ENCODE peak calls at places on chromosomes 11 and 22, in eight cellular contexts. L, E, B, Z, X, O, Q and C are unnamed samples.

GRCh38 chr11:63132985-63133775 is 10.8 kb downstream of the SLC22A24 start:
- DNase-seq in L (peak; percentile 32), E (no peak), B (no peak), Z (no peak), X (no peak), O (no peak), Q (no peak), C (no peak)

GRCh38 chr11:107102692-107103463 is 84.6 kb upstream of the GUCY1A2 start:
- DNase-seq in L (no peak), E (no peak), B (no peak), Z (no peak), X (no peak), O (no peak), Q (no peak), C (no peak)

GRCh38 chr11:23425379-23425778 is 565.1 kb upstream of the CCDC179 start:
- DNase-seq in L (no peak), E (no peak), B (no peak), Z (peak; percentile 17), X (no peak), O (no peak), Q (no peak), C (peak; percentile 2)

GRCh38 chr11:57069942-57070341 is 81.2 kb downstream of the OR5AK2 start:
- DNase-seq in L (no peak), E (no peak), B (no peak), Z (no peak), X (no peak), O (no peak), Q (no peak), C (peak; percentile 35)

GRCh38 chr11:125955856-125956255 is 10.0 kb downstream of the VSIG10L2 start:
- DNase-seq in L (no peak), E (no peak), B (no peak), Z (no peak), X (no peak), O (no peak), Q (no peak), C (no peak)

GRCh38 chr11:79419120-79419519 is 21.7 kb downstream of the TENM4 start:
- DNase-seq in L (no peak), E (peak; percentile 87), B (no peak), Z (no peak), X (no peak), O (no peak), Q (no peak), C (peak; percentile 93)

GRCh38 chr11:88552377-88553029 is 215.0 kb upstream of the CTSC start:
- DNase-seq in L (peak; percentile 38), E (peak; percentile 27), B (no peak), Z (no peak), X (no peak), O (no peak), Q (peak; percentile 64), C (peak; percentile 69)

GRCh38 chr11:64842366-64842759 is 2.1 kb downstream of the CDC42BPG start:
- DNase-seq in L (no peak), E (no peak), B (no peak), Z (no peak), X (no peak), O (no peak), Q (no peak), C (no peak)

GRCh38 chr11:128523616-128524015 is 63.7 kb downstream of the ETS1 start:
- DNase-seq in L (no peak), E (peak; percentile 85), B (no peak), Z (no peak), X (no peak), O (no peak), Q (no peak), C (peak; percentile 96)

GRCh38 chr11:133920109-133920990 is 36.4 kb downstream of the IGSF9B start:
- DNase-seq in L (no peak), E (no peak), B (no peak), Z (no peak), X (no peak), O (no peak), Q (no peak), C (no peak)

GRCh38 chr22:27296091-27296675 is 505.4 kb downstream of the MN1 start:
- DNase-seq in L (no peak), E (no peak), B (no peak), Z (no peak), X (no peak), O (no peak), Q (no peak), C (no peak)

GRCh38 chr22:26548984-26549383 is 36.7 kb upstream of the TFIP11 start:
- DNase-seq in L (no peak), E (no peak), B (no peak), Z (no peak), X (no peak), O (no peak), Q (no peak), C (no peak)

GRCh38 chr11:120079750-120080610 is 57.9 kb downstream of the TRIM29 start:
- DNase-seq in L (peak; percentile 49), E (no peak), B (no peak), Z (no peak), X (no peak), O (no peak), Q (peak; percentile 15), C (no peak)

GRCh38 chr11:42329930-42330555 is 870.6 kb upstream of the LRRC4C start:
- DNase-seq in L (no peak), E (peak; percentile 81), B (no peak), Z (peak; percentile 67), X (no peak), O (no peak), Q (no peak), C (peak; percentile 16)

GRCh38 chr22:24189249-24190158 is 8.2 kb downstream of the SUSD2 start:
- DNase-seq in L (peak; percentile 79), E (peak; percentile 38), B (peak; percentile 81), Z (no peak), X (peak; percentile 92), O (peak; percentile 26), Q (peak; percentile 59), C (peak; percentile 67)

GRCh38 chr11:113874920-113875413 is 405 bp downstream of the USP28 start:
- DNase-seq in L (no peak), E (no peak), B (no peak), Z (no peak), X (no peak), O (no peak), Q (no peak), C (peak; percentile 27)

GRCh38 chr11:20584093-20584774 is 15.2 kb upstream of the SLC6A5 start:
- DNase-seq in L (no peak), E (no peak), B (no peak), Z (no peak), X (no peak), O (no peak), Q (no peak), C (no peak)

GRCh38 chr11:45097721-45098493 is 48.5 kb upstream of the PRDM11 start:
- DNase-seq in L (peak; percentile 63), E (peak; percentile 66), B (peak; percentile 63), Z (no peak), X (peak; percentile 56), O (no peak), Q (peak; percentile 65), C (peak; percentile 72)

DNA sequence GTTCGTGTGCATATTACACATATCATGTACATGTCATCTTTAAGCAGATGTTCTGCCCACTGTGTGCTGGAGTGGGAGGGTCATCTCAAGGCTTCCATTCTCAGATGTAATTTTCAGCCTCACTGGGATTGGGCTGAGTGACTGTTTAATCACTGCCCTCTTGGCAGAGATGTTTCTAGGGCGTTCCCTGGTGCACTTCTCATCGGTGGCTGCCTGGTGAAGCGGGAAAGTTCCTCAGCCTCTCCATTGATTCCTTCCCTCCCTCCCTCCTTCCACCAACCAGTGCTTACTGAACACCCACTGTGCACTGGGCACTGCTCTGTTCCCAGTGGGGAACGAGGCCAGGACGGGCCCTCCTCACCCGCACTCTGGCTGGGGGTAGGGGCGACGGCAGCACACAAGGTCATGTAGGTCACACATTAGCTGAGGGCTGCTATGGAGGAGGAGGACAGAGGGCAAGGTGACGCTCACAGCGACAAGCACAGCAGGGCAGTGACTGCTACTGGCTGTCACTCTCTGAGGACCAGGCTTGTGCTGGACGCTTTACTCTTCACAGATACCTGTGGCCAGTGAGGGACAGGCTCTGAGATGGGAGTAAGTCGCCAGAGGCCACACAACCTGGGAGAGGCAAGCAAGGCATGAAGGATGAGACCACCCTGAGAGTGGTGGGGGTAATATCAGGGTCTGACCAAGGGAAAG is 22.9 kb downstream of the GNAZ start:
- DNase-seq in L (no peak), E (no peak), B (no peak), Z (no peak), X (no peak), O (no peak), Q (no peak), C (no peak)
- H3K4me3 ChIP-seq in L (no peak overlapping the region), E (no peak overlapping the region), B (no peak overlapping the region), Z (no peak overlapping the region), X (no peak overlapping the region), O (no peak overlapping the region), Q (no peak overlapping the region), C (no peak overlapping the region)

GRCh38 chr11:124899376-124900145 is 1.9 kb upstream of the ROBO4 start:
- DNase-seq in L (no peak), E (no peak), B (no peak), Z (no peak), X (no peak), O (no peak), Q (no peak), C (peak; percentile 20)
- TF ChIP-seq CTCF in L (no peak), E (no peak), B (no peak), Z (peak; percentile 11), X (no peak), O (peak; percentile 6), Q (no peak), C (no peak)

DNA sequence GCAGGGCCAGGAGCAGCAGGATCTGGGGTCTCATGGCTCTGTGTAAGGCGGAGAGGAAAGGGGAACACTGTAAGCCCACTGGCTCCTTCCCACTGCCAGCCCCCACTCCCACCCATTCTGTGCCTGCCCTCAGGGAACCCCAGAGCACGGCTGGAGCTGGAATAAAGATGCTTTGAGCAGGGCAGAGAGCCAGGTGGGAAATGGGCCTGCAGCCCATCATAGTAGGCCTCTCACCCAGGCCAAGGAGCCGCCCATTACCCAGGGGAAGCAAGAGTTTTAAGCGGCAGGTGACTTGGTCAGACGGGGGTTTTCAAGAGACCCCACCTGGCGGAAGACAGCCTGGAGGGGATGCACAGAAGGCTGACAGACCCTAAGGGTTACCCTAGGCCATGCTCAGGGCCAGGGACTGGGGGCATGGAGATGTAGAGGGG is 4.6 kb downstream of the LRRC32 start:
- DNase-seq in L (no peak), E (no peak), B (peak; percentile 19), Z (no peak), X (peak; percentile 55), O (no peak), Q (peak; percentile 51), C (no peak)
- H3K4me3 ChIP-seq in L (no peak overlapping the region), E (no peak overlapping the region), B (no peak overlapping the region), Z (no peak overlapping the region), X (peak overlapping the region; percentile 71), O (no peak overlapping the region), Q (peak overlapping the region; percentile 79), C (no peak overlapping the region)

GRCh38 chr22:41501209-41501608 is 32.3 kb downstream of the ACO2 start:
- DNase-seq in L (no peak), E (no peak), B (no peak), Z (no peak), X (no peak), O (no peak), Q (peak; percentile 51), C (no peak)
- TF ChIP-seq CTCF in L (no peak), E (peak; percentile 9), B (no peak), Z (peak; percentile 25), X (peak; percentile 21), O (no peak), Q (peak; percentile 70), C (peak; percentile 25)